ENCODE peak calls at places on chromosomes 2 and 18, in four cellular contexts. One of them, this sample, is unnamed.
A peak's percentile ranks its signal among the peaks of the same experiment; 100 is the strongest.

GRCh38 chr2:167548396-167548795 is 660.1 kb downstream of the XIRP2 start:
- DNase-seq in SK-N-SH: no peak
- DNase-seq in activated CD8-positive, alpha-beta memory T cell treated with anti-CD3 and anti-CD28 coated beads, Interleukin-2, amount 10 ng/mL, durations not matched to agents 7 days and 5 days: no peak
- DNase-seq in iris pigment epithelial cell: no peak
- DNase-seq in this sample: no peak

GRCh38 chr2:181462032-181462431 is 4.8 kb downstream of the ITGA4 start:
- DNase-seq in SK-N-SH: no peak
- DNase-seq in activated CD8-positive, alpha-beta memory T cell treated with anti-CD3 and anti-CD28 coated beads, Interleukin-2, amount 10 ng/mL, durations not matched to agents 7 days and 5 days: no peak
- DNase-seq in iris pigment epithelial cell: peak; percentile 45
- DNase-seq in this sample: peak; percentile 11

GRCh38 chr2:5360081-5360480 is 332.1 kb upstream of the SOX11 start:
- DNase-seq in SK-N-SH: no peak
- DNase-seq in activated CD8-positive, alpha-beta memory T cell treated with anti-CD3 and anti-CD28 coated beads, Interleukin-2, amount 10 ng/mL, durations not matched to agents 7 days and 5 days: no peak
- DNase-seq in iris pigment epithelial cell: no peak
- DNase-seq in this sample: no peak

GRCh38 chr2:41962912-41963652 is 84.7 kb upstream of the PKDCC start:
- DNase-seq in SK-N-SH: no peak
- DNase-seq in activated CD8-positive, alpha-beta memory T cell treated with anti-CD3 and anti-CD28 coated beads, Interleukin-2, amount 10 ng/mL, durations not matched to agents 7 days and 5 days: no peak
- DNase-seq in iris pigment epithelial cell: peak; percentile 24
- DNase-seq in this sample: no peak

GRCh38 chr2:222298311-222299150 is at the start of gene PAX3:
- DNase-seq in SK-N-SH: peak; percentile 53
- DNase-seq in activated CD8-positive, alpha-beta memory T cell treated with anti-CD3 and anti-CD28 coated beads, Interleukin-2, amount 10 ng/mL, durations not matched to agents 7 days and 5 days: no peak
- DNase-seq in iris pigment epithelial cell: no peak
- DNase-seq in this sample: peak; percentile 89

GRCh38 chr2:235836416-235837042 is 331.7 kb downstream of the GBX2 start:
- DNase-seq in SK-N-SH: no peak
- DNase-seq in activated CD8-positive, alpha-beta memory T cell treated with anti-CD3 and anti-CD28 coated beads, Interleukin-2, amount 10 ng/mL, durations not matched to agents 7 days and 5 days: no peak
- DNase-seq in iris pigment epithelial cell: no peak
- DNase-seq in this sample: no peak

GRCh38 chr2:48600204-48600813 is 17.3 kb upstream of the GTF2A1L start:
- DNase-seq in SK-N-SH: peak; percentile 32
- DNase-seq in activated CD8-positive, alpha-beta memory T cell treated with anti-CD3 and anti-CD28 coated beads, Interleukin-2, amount 10 ng/mL, durations not matched to agents 7 days and 5 days: no peak
- DNase-seq in iris pigment epithelial cell: peak; percentile 45
- DNase-seq in this sample: peak; percentile 47

GRCh38 chr2:196925768-196926561 is 542 bp downstream of the PGAP1 start:
- DNase-seq in SK-N-SH: peak; percentile 56
- DNase-seq in activated CD8-positive, alpha-beta memory T cell treated with anti-CD3 and anti-CD28 coated beads, Interleukin-2, amount 10 ng/mL, durations not matched to agents 7 days and 5 days: no peak
- DNase-seq in iris pigment epithelial cell: peak; percentile 24
- DNase-seq in this sample: peak; percentile 44

GRCh38 chr18:13710460-13710859 is 15.9 kb downstream of the FAM210A start:
- DNase-seq in SK-N-SH: no peak
- DNase-seq in activated CD8-positive, alpha-beta memory T cell treated with anti-CD3 and anti-CD28 coated beads, Interleukin-2, amount 10 ng/mL, durations not matched to agents 7 days and 5 days: no peak
- DNase-seq in iris pigment epithelial cell: peak; percentile 28
- DNase-seq in this sample: peak; percentile 43

GRCh38 chr2:234026111-234026510 is 24.4 kb upstream of the SPP2 start:
- DNase-seq in SK-N-SH: no peak
- DNase-seq in activated CD8-positive, alpha-beta memory T cell treated with anti-CD3 and anti-CD28 coated beads, Interleukin-2, amount 10 ng/mL, durations not matched to agents 7 days and 5 days: no peak
- DNase-seq in iris pigment epithelial cell: peak; percentile 28
- DNase-seq in this sample: peak; percentile 76

GRCh38 chr2:48633143-48633542 is 15.5 kb downstream of the GTF2A1L start:
- DNase-seq in SK-N-SH: no peak
- DNase-seq in activated CD8-positive, alpha-beta memory T cell treated with anti-CD3 and anti-CD28 coated beads, Interleukin-2, amount 10 ng/mL, durations not matched to agents 7 days and 5 days: no peak
- DNase-seq in iris pigment epithelial cell: no peak
- DNase-seq in this sample: no peak

GRCh38 chr18:75041586-75041985 is 167.4 kb downstream of the PTGR3 start:
- DNase-seq in SK-N-SH: no peak
- DNase-seq in activated CD8-positive, alpha-beta memory T cell treated with anti-CD3 and anti-CD28 coated beads, Interleukin-2, amount 10 ng/mL, durations not matched to agents 7 days and 5 days: no peak
- DNase-seq in iris pigment epithelial cell: peak; percentile 34
- DNase-seq in this sample: peak; percentile 20

GRCh38 chr2:136116111-136116812 is 1.7 kb downstream of the CXCR4 start:
- DNase-seq in SK-N-SH: no peak
- DNase-seq in activated CD8-positive, alpha-beta memory T cell treated with anti-CD3 and anti-CD28 coated beads, Interleukin-2, amount 10 ng/mL, durations not matched to agents 7 days and 5 days: peak; percentile 80
- DNase-seq in iris pigment epithelial cell: no peak
- DNase-seq in this sample: peak; percentile 4

GRCh38 chr2:217417536-217417935 is 557.7 kb upstream of the TNP1 start:
- DNase-seq in SK-N-SH: no peak
- DNase-seq in activated CD8-positive, alpha-beta memory T cell treated with anti-CD3 and anti-CD28 coated beads, Interleukin-2, amount 10 ng/mL, durations not matched to agents 7 days and 5 days: no peak
- DNase-seq in iris pigment epithelial cell: no peak
- DNase-seq in this sample: no peak

GRCh38 chr18:48399303-48400075 is 9.7 kb downstream of the ZBTB7C start:
- DNase-seq in SK-N-SH: no peak
- DNase-seq in activated CD8-positive, alpha-beta memory T cell treated with anti-CD3 and anti-CD28 coated beads, Interleukin-2, amount 10 ng/mL, durations not matched to agents 7 days and 5 days: no peak
- DNase-seq in iris pigment epithelial cell: no peak
- DNase-seq in this sample: no peak

GRCh38 chr2:101961287-101962242 is 30.2 kb upstream of the IL1R2 start:
- DNase-seq in SK-N-SH: no peak
- DNase-seq in activated CD8-positive, alpha-beta memory T cell treated with anti-CD3 and anti-CD28 coated beads, Interleukin-2, amount 10 ng/mL, durations not matched to agents 7 days and 5 days: no peak
- DNase-seq in iris pigment epithelial cell: peak; percentile 98
- DNase-seq in this sample: peak; percentile 18

GRCh38 chr18:44715245-44715644 is 34.6 kb downstream of the SETBP1 start:
- DNase-seq in SK-N-SH: no peak
- DNase-seq in activated CD8-positive, alpha-beta memory T cell treated with anti-CD3 and anti-CD28 coated beads, Interleukin-2, amount 10 ng/mL, durations not matched to agents 7 days and 5 days: no peak
- DNase-seq in iris pigment epithelial cell: peak; percentile 27
- DNase-seq in this sample: peak; percentile 91

This sample was measured in M059J.